ENCODE peak calls at places on chromosomes 3 and 15, in five cellular contexts. H is OCI-LY7, G is upper lobe of right lung, D is body of pancreas, I is mammary epithelial cell. Z is an unnamed sample.
A peak's percentile ranks its signal among the peaks of the same experiment; 100 is the strongest.

GRCh38 chr15:49521802-49522201 is 98.8 kb downstream of the FGF7 start:
- DNase-seq in H (no peak), G (no peak), I (peak; percentile 29), D (no peak), Z (no peak)

GRCh38 chr15:31280831-31281216 is 45.8 kb upstream of the KLF13 start:
- DNase-seq in D (no peak), I (no peak), G (peak; percentile 36), H (no peak), Z (no peak)

GRCh38 chr3:31356941-31357340 is 175.8 kb upstream of the STT3B start:
- DNase-seq in H (no peak), G (peak; percentile 86), I (peak; percentile 78), D (peak; percentile 18), Z (no peak)

GRCh38 chr3:99842826-99843589 is 25.3 kb downstream of the CMSS1 start:
- DNase-seq in H (peak; percentile 10), G (no peak), I (peak; percentile 40), D (no peak), Z (peak; percentile 24)

GRCh38 chr3:62149962-62150361 is 223.4 kb downstream of the FEZF2 start:
- DNase-seq in G (no peak), H (no peak), D (no peak), I (peak; percentile 72), Z (no peak)

GRCh38 chr3:5192568-5193319 is 5.2 kb downstream of the EDEM1 start:
- DNase-seq in I (peak; percentile 49), D (no peak), H (no peak), G (no peak), Z (no peak)

GRCh38 chr15:101250931-101251829 is 668 bp downstream of the CHSY1 start:
- DNase-seq in D (peak; percentile 58), G (no peak), H (no peak), I (peak; percentile 42), Z (no peak)

GRCh38 chr3:127445581-127446368 is 144.8 kb downstream of the TPRA1 start:
- DNase-seq in I (peak; percentile 37), D (no peak), H (no peak), G (peak; percentile 48), Z (no peak)

GRCh38 chr3:158700559-158700958 is 28.1 kb upstream of the LXN start:
- DNase-seq in G (no peak), I (no peak), D (no peak), H (no peak), Z (no peak)

GRCh38 chr3:132834327-132834726 is 112.1 kb upstream of the NPHP3 start:
- DNase-seq in D (no peak), G (no peak), H (no peak), I (no peak), Z (no peak)

GRCh38 chr15:82137261-82137660 is 91.4 kb upstream of the MEX3B start:
- DNase-seq in I (no peak), H (no peak), G (no peak), D (no peak), Z (no peak)

GRCh38 chr15:45131510-45131909 is 1.7 kb downstream of the DUOX1 start:
- DNase-seq in D (no peak), I (no peak), G (peak; percentile 71), H (no peak), Z (no peak)

GRCh38 chr3:184358140-184358767 is 3.2 kb downstream of the CLCN2 start:
- DNase-seq in H (no peak), G (no peak), D (no peak), I (no peak), Z (no peak)

GRCh38 chr3:4995500-4996053 is 16.3 kb downstream of the BHLHE40 start:
- DNase-seq in G (no peak), D (no peak), H (no peak), I (peak; percentile 96), Z (no peak)

GRCh38 chr3:32391643-32392529 is at the start of gene CMTM7:
- DNase-seq in D (peak; percentile 82), G (peak; percentile 91), I (peak; percentile 80), H (peak; percentile 68), Z (peak; percentile 67)

GRCh38 chr3:58419782-58420512 is 13.7 kb downstream of the PDHB start:
- DNase-seq in H (no peak), D (peak; percentile 17), G (no peak), I (no peak), Z (no peak)

GRCh38 chr15:71312194-71312708 is 197.0 kb downstream of the THSD4 start:
- DNase-seq in D (no peak), I (no peak), G (no peak), H (no peak), Z (no peak)

GRCh38 chr3:112117415-112117814 is 15.6 kb downstream of the GCSAM start:
- DNase-seq in H (peak; percentile 30), D (no peak), G (no peak), I (no peak), Z (no peak)

GRCh38 chr3:98985406-98985805 is 83.9 kb upstream of the DCBLD2 start:
- DNase-seq in H (no peak), D (no peak), I (no peak), G (no peak), Z (no peak)

GRCh38 chr15:101129851-101130250 is 122.0 kb downstream of the CHSY1 start:
- DNase-seq in I (no peak), G (no peak), D (no peak), H (no peak), Z (no peak)

GRCh38 chr3:58062469-58062868 is 54.2 kb downstream of the FLNB start:
- DNase-seq in I (no peak), H (no peak), G (no peak), D (no peak), Z (no peak)

GRCh38 chr15:88645171-88646087 is 6.6 kb downstream of the ISG20 start:
- DNase-seq in H (peak; percentile 76), D (no peak), I (no peak), G (no peak), Z (no peak)

GRCh38 chr15:41585140-41586047 is 26.4 kb downstream of the TYRO3 start:
- DNase-seq in D (peak; percentile 82), G (peak; percentile 78), I (peak; percentile 55), H (no peak), Z (no peak)

GRCh38 chr3:156551746-156552145 is 3.2 kb downstream of the SSR3 start:
- DNase-seq in I (peak; percentile 57), D (no peak), H (no peak), G (no peak), Z (no peak)

DNA sequence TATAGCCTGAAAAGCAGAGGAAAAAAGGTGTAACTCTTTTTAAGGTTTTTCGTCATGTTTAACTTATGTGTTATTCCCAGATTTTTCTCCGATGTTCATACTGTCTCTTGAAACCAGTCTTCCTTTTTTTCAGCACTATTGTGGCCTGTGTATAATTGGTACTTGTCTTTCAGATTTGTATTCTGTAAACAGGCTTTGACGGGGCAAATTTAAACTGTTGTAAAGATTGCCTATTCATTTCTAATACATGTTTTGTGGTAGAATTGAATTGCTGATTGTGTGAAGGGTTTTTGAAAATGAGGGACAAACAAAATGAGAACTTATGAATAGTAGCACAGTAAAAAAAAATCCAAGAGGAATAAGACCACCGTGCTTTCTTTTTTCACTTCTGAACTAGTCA is 33.6 kb downstream of the AKAP13 start:
- DNase-seq in D (no peak), H (no peak), I (no peak), G (no peak), Z (no peak)
- H3K4me1 ChIP-seq in D (peaks cover 41% of the 10 kb centered on the region), H (peaks cover 68% of the 10 kb centered on the region), I (peaks cover 41% of the 10 kb centered on the region), G (peaks cover 30% of the 10 kb centered on the region), Z (peaks cover 21% of the 10 kb centered on the region)

GRCh38 chr15:38682861-38683260 is 118.2 kb upstream of the RASGRP1 start:
- DNase-seq in H (peak; percentile 44), G (no peak), I (no peak), D (no peak), Z (no peak)

GRCh38 chr15:38682363-38682762 is 117.7 kb upstream of the RASGRP1 start:
- DNase-seq in I (no peak), D (no peak), G (no peak), H (no peak), Z (no peak)

GRCh38 chr15:38684461-38685000 is 119.9 kb upstream of the RASGRP1 start:
- DNase-seq in D (no peak), I (no peak), G (no peak), H (no peak), Z (no peak)

GRCh38 chr15:38685686-38686339 is 121.2 kb upstream of the RASGRP1 start:
- DNase-seq in G (no peak), D (no peak), H (no peak), I (no peak), Z (no peak)

DNA sequence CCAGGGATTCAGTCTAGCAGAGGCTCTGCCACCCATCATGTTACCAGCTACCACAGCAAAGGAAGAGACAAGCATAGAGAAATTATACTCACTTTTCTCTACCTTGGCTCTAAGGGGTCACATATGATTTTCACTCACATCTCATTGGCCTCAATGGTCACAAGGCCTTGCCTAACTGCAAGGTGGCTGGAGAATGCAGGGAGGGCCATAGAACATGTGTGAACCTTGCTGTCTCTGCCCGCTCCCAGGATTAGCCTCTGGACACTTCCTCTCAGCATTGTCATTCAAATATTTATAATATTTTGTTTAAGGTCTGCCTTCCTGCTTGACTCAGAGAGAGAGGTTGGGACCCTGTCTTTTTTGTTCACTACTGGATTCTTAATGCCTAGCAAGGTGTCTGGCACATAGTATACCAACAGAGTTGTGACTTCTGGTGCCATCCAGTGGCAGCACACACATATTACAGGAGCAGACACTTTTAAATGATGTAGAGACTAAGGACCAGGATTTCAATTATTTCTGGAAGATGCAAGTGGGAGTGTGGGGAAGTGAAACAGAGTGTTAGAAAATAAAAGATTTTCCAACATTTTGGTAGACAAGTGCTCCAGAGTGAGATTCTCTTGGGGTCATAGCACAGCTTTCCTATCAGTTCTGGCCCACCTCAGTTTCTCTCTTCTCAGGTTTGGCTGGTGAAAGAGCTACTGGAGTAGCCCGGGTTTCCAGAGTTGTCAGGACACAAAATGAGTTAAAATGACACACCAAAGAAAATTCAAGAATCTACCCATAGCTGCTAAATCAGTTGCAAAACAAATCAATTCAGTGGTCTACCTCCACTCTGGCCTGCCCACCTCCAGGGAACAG is 119.0 kb upstream of the RASGRP1 start:
- DNase-seq in H (peak; percentile 85), D (peak; percentile 75), I (peak; percentile 32), G (no peak), Z (peak; percentile 69)
- TF ChIP-seq CTCF in H (peak; percentile 99), D (peak; percentile 88), I (peak; percentile 86), G (peak; percentile 78), Z (peak; percentile 83)

GRCh38 chr3:14152233-14152962 is 26.0 kb downstream of the XPC start:
- DNase-seq in I (no peak), D (no peak), H (peak; percentile 31), G (no peak), Z (peak; percentile 10)

GRCh38 chr3:14150491-14151230 is 25.8 kb downstream of the TMEM43 start:
- DNase-seq in I (no peak), G (no peak), D (no peak), H (no peak), Z (no peak)

GRCh38 chr3:14151471-14152083 is 26.7 kb downstream of the TMEM43 start:
- DNase-seq in I (no peak), G (no peak), D (no peak), H (no peak), Z (no peak)

GRCh38 chr3:14148041-14148985 is 23.5 kb downstream of the TMEM43 start:
- DNase-seq in G (no peak), H (no peak), D (peak; percentile 47), I (no peak), Z (no peak)

DNA sequence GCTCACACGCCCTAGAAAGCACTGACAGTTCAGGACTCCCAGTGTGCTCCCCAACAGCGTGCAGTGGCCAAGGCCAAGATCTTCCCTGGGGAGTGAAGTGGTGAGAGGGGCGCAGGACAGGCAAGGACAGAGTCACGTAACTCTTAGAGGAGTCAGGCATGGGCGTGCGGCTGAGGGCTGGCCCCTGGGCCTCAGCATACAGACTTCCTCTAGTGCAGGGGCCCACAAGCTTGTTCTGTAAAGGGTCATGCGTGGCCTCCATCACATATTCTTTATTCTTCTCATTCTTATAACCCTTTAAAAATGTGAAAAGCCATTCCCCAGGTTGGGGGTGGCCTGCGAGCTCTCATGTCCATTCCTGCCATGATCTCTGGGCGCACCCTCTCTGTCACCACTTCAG is 25.2 kb downstream of the TMEM43 start:
- DNase-seq in D (no peak), I (no peak), H (no peak), G (no peak), Z (no peak)
- H3K27ac ChIP-seq in D (no peak overlapping the region), I (no peak overlapping the region), H (no peak overlapping the region), G (no peak overlapping the region), Z (no peak overlapping the region)

GRCh38 chr3:194365978-194366490 is 3.5 kb downstream of the LRRC15 start:
- DNase-seq in G (no peak), D (no peak), H (no peak), I (no peak), Z (no peak)
- H3K4me1 ChIP-seq in G (no peaks in the 10 kb centered on the region), D (peaks cover 4% of the 10 kb centered on the region), H (peaks cover 14% of the 10 kb centered on the region), I (no peaks in the 10 kb centered on the region), Z (no peaks in the 10 kb centered on the region)

Z was measured in MM.1S.